ENCODE peak calls at places on chromosomes 3 and 15, in four cellular contexts. P, I, Y and U are unnamed samples.

GRCh38 chr15:29736012-29736744 is 86.1 kb downstream of the TJP1 start:
- DNase-seq in I (no peak), Y (no peak), P (peak; percentile 54), U (no peak)

GRCh38 chr3:8653800-8654408 is 9.3 kb upstream of the SSUH2 start:
- DNase-seq in P (no peak), Y (no peak), I (no peak), U (no peak)

GRCh38 chr3:124701687-124702086 is 28.6 kb upstream of the UMPS start:
- DNase-seq in P (no peak), Y (no peak), I (no peak), U (no peak)

GRCh38 chr3:171206283-171206682 is 179.8 kb upstream of the SLC2A2 start:
- DNase-seq in P (peak; percentile 69), Y (no peak), I (no peak), U (no peak)

GRCh38 chr3:8627949-8628348 is 16.6 kb downstream of the SSUH2 start:
- DNase-seq in P (no peak), I (no peak), Y (no peak), U (no peak)

GRCh38 chr3:40765884-40766283 is 241.1 kb downstream of the ZNF621 start:
- DNase-seq in I (no peak), P (peak; percentile 74), Y (no peak), U (no peak)

GRCh38 chr15:68484696-68485400 is 52.9 kb upstream of the ITGA11 start:
- DNase-seq in Y (no peak), I (no peak), P (no peak), U (no peak)

GRCh38 chr3:151919446-151919845 is 46.0 kb downstream of the SUCNR1 start:
- DNase-seq in P (no peak), I (no peak), Y (no peak), U (no peak)

GRCh38 chr15:35126236-35126635 is 41.1 kb upstream of the NANOGP8 start:
- DNase-seq in I (no peak), P (no peak), Y (no peak), U (no peak)

GRCh38 chr3:187520027-187520945 is 149.9 kb downstream of the SST start:
- DNase-seq in P (no peak), I (peak; percentile 64), Y (no peak), U (no peak)

GRCh38 chr15:48366574-48367312 is 35.5 kb downstream of the DUT start:
- DNase-seq in I (peak; percentile 30), P (no peak), Y (no peak), U (no peak)

GRCh38 chr15:44157679-44158078 is 37.4 kb downstream of the FRMD5 start:
- DNase-seq in P (no peak), Y (no peak), I (no peak), U (no peak)

GRCh38 chr3:39130693-39131265 is 22.6 kb downstream of the CSRNP1 start:
- DNase-seq in I (no peak), P (no peak), Y (no peak), U (no peak)

GRCh38 chr3:44954289-44954688 is 21.7 kb downstream of the ZDHHC3 start:
- DNase-seq in I (no peak), P (no peak), Y (no peak), U (no peak)

GRCh38 chr3:105647047-105647446 is 221.8 kb downstream of the CBLB start:
- DNase-seq in Y (no peak), P (no peak), I (peak; percentile 25), U (no peak)

GRCh38 chr3:95172549-95172948 is 1109.7 kb downstream of the NSUN3 start:
- DNase-seq in P (no peak), I (no peak), Y (no peak), U (no peak)

GRCh38 chr3:123749716-123750115 is 134.4 kb downstream of the MYLK start:
- DNase-seq in I (no peak), Y (no peak), P (no peak), U (no peak)

GRCh38 chr3:55362206-55362960 is 124.7 kb downstream of the WNT5A start:
- DNase-seq in I (no peak), Y (no peak), P (no peak), U (no peak)

GRCh38 chr3:116836286-116836685 is 126.7 kb downstream of the TUSC7 start:
- DNase-seq in I (no peak), Y (no peak), P (no peak), U (no peak)

GRCh38 chr3:37053753-37054152 is 60.4 kb downstream of the MLH1 start:
- DNase-seq in Y (no peak), I (no peak), P (no peak), U (no peak)

GRCh38 chr15:73323956-73324355 is 44.8 kb downstream of the HCN4 start:
- DNase-seq in I (no peak), P (no peak), Y (no peak), U (no peak)

GRCh38 chr15:73142802-73143762 is 90.8 kb downstream of the NEO1 start:
- DNase-seq in I (no peak), P (peak; percentile 3), Y (no peak), U (no peak)

GRCh38 chr3:71409352-71409751 is 174.2 kb downstream of the FOXP1 start:
- DNase-seq in I (no peak), P (no peak), Y (no peak), U (no peak)

GRCh38 chr15:101115887-101116680 is 135.8 kb downstream of the CHSY1 start:
- DNase-seq in P (no peak), I (peak; percentile 72), Y (no peak), U (no peak)